ENCODE peak calls at places on chromosomes 6 and 20, in ten cellular contexts. O is T-cell; Q is stimulated activated CD8-positive, alpha-beta memory T cell treated with anti-CD3 and anti-CD28 coated beads, Interleukin-7, amount 100 ng/mL, for 1 hour; H is left ventricle myocardium inferior; B is Daoy; W is naive thymus-derived CD4-positive, alpha-beta T cell; N is activated CD4-positive, alpha-beta T cell treated with anti-CD3 and anti-CD28 coated beads for 48 hours; E is midbrain; J is H7; P is anterior cingulate cortex. C is an unnamed sample.

GRCh38 chr6:29747688-29748250 is 24.5 kb downstream of the HLA-F start:
- DNase-seq in H (no peak), P (no peak), B (no peak), O (no peak), N (no peak), E (no peak), J (peak; percentile 75), W (no peak), Q (no peak), C (no peak)

GRCh38 chr6:33926451-33926850 is 122.6 kb upstream of the MLN start:
- DNase-seq in O (no peak), B (peak; percentile 21), N (no peak), P (no peak), Q (no peak), H (no peak), J (peak; percentile 99), W (no peak), E (no peak), C (peak; percentile 71)

GRCh38 chr20:41306061-41306727 is 11.3 kb downstream of the ZHX3 start:
- DNase-seq in B (no peak), N (no peak), H (no peak), O (no peak), P (no peak), E (no peak), Q (no peak), J (no peak), W (no peak), C (no peak)

GRCh38 chr6:53165333-53165732 is 16.7 kb upstream of the GCM1 start:
- DNase-seq in O (no peak), Q (no peak), H (no peak), J (no peak), N (no peak), W (no peak), B (no peak), P (no peak), E (no peak), C (no peak)

GRCh38 chr6:3195695-3196497 is 31.6 kb downstream of the TUBB2B start:
- DNase-seq in J (peak; percentile 65), P (no peak), W (no peak), O (no peak), Q (no peak), E (peak; percentile 67), H (no peak), N (no peak), B (peak; percentile 37), C (peak; percentile 76)

GRCh38 chr20:25543068-25543467 is 42.3 kb downstream of the NINL start:
- DNase-seq in Q (no peak), P (no peak), B (peak; percentile 51), J (no peak), E (no peak), N (no peak), W (no peak), H (no peak), O (no peak), C (no peak)

GRCh38 chr6:118580585-118581419 is 32.7 kb downstream of the PLN start:
- DNase-seq in J (peak; percentile 60), H (no peak), B (peak; percentile 51), N (no peak), P (no peak), W (peak; percentile 11), Q (no peak), E (peak; percentile 87), O (no peak), C (peak; percentile 67)

GRCh38 chr6:112010328-112010727 is 43.6 kb upstream of the CCN6 start:
- DNase-seq in N (peak; percentile 31), O (no peak), P (no peak), H (no peak), W (no peak), Q (no peak), B (no peak), E (no peak), J (no peak), C (no peak)

GRCh38 chr20:49207071-49207470 is 12.1 kb upstream of the DDX27 start:
- DNase-seq in W (no peak), N (peak; percentile 34), H (no peak), P (no peak), O (no peak), Q (no peak), J (peak; percentile 66), E (no peak), B (no peak), C (peak; percentile 53)